ENCODE peak calls at places on chromosomes 16 and 17, in four cellular contexts. O is NB4, K is ELR, E is cardiac septum. B is an unnamed sample.

GRCh38 chr17:44794699-44795413 is 35.2 kb downstream of the GJC1 start:
- DNase-seq in O (peak; percentile 83), K (peak; percentile 100), E (peak; percentile 78), B (peak; percentile 61)

GRCh38 chr17:27613425-27613824 is 17.6 kb upstream of the LGALS9 start:
- DNase-seq in O (no peak), K (no peak), E (no peak), B (no peak)

GRCh38 chr16:66364117-66364958 is 2.2 kb upstream of the CDH5 start:
- DNase-seq in O (no peak), K (no peak), E (peak; percentile 83), B (peak; percentile 83)

GRCh38 chr17:21170829-21171228 is 43.1 kb downstream of the TMEM11 start:
- DNase-seq in O (no peak), K (no peak), E (no peak), B (peak; percentile 75)

GRCh38 chr16:88781140-88782077 is 3.6 kb downstream of the PIEZO1 start:
- DNase-seq in O (peak; percentile 84), K (peak; percentile 54), E (no peak), B (no peak)

GRCh38 chr16:75060708-75061107 is 55.9 kb downstream of the LDHD start:
- DNase-seq in O (peak; percentile 72), K (no peak), E (no peak), B (no peak)

GRCh38 chr17:6323626-6324356 is 111.1 kb downstream of the AIPL1 start:
- DNase-seq in O (no peak), K (peak; percentile 17), E (no peak), B (no peak)

GRCh38 chr17:330993-331701 is 21.5 kb downstream of the RPH3AL start:
- DNase-seq in O (no peak), K (no peak), E (peak; percentile 81), B (peak; percentile 87)

GRCh38 chr16:20906225-20906870 is 5.8 kb downstream of the LYRM1 start:
- DNase-seq in O (no peak), K (peak; percentile 78), E (no peak), B (no peak)

GRCh38 chr17:50661795-50662391 is 27.2 kb downstream of the ABCC3 start:
- DNase-seq in O (peak; percentile 64), K (peak; percentile 96), E (no peak), B (peak; percentile 81)

GRCh38 chr17:80793851-80794267 is 197.8 kb upstream of the CHMP6 start:
- DNase-seq in O (no peak), K (peak; percentile 25), E (no peak), B (peak; percentile 50)

GRCh38 chr17:83173997-83174858 is 94.8 kb downstream of the METRNL start:
- DNase-seq in O (peak; percentile 70), K (no peak), E (peak; percentile 59), B (peak; percentile 60)

GRCh38 chr17:16521070-16521727 is 29.2 kb upstream of the LRRC75A start:
- DNase-seq in O (peak; percentile 92), K (peak; percentile 89), E (peak; percentile 82), B (peak; percentile 91)

GRCh38 chr16:70691223-70692129 is 5.6 kb upstream of the MTSS2 start:
- DNase-seq in O (no peak), K (peak; percentile 60), E (no peak), B (peak; percentile 97)

GRCh38 chr17:41810659-41811548 is 845 bp downstream of the P3H4 start:
- DNase-seq in O (no peak), K (peak; percentile 30), E (no peak), B (peak; percentile 72)

GRCh38 chr16:74770826-74771526 is 3.6 kb downstream of the FA2H start:
- DNase-seq in O (no peak), K (no peak), E (no peak), B (no peak)

GRCh38 chr16:35314298-35314697 is 1854.9 kb downstream of the TP53TG3F start:
- DNase-seq in O (no peak), K (no peak), E (no peak), B (no peak)

GRCh38 chr17:32111141-32111771 is 31.0 kb upstream of the RHOT1 start:
- DNase-seq in O (peak; percentile 66), K (peak; percentile 60), E (no peak), B (peak; percentile 82)

GRCh38 chr17:59547131-59547915 is 18.1 kb upstream of the DHX40 start:
- DNase-seq in O (peak; percentile 70), K (no peak), E (no peak), B (no peak)

GRCh38 chr16:5001571-5001970 is 32.2 kb downstream of the NAGPA start:
- DNase-seq in O (peak; percentile 87), K (no peak), E (no peak), B (no peak)

GRCh38 chr16:21524068-21524751 is 75.2 kb upstream of the METTL9 start:
- DNase-seq in O (no peak), K (no peak), E (no peak), B (no peak)

GRCh38 chr16:8962393-8963009 is 1.2 kb downstream of the USP7 start:
- DNase-seq in O (peak; percentile 44), K (no peak), E (no peak), B (no peak)

GRCh38 chr16:252366-253337 is 18.0 kb downstream of the FAM234A start:
- DNase-seq in O (no peak), K (no peak), E (no peak), B (no peak)

GRCh38 chr16:84228321-84228838 is 11.4 kb downstream of the KCNG4 start:
- DNase-seq in O (peak; percentile 97), K (peak; percentile 96), E (peak; percentile 81), B (peak; percentile 83)

GRCh38 chr16:76946879-76947278 is 244.1 kb upstream of the MON1B start:
- DNase-seq in O (peak; percentile 70), K (peak; percentile 22), E (no peak), B (no peak)

GRCh38 chr16:22192261-22193133 is 13.6 kb upstream of the EEF2K start:
- DNase-seq in O (peak; percentile 90), K (peak; percentile 83), E (peak; percentile 86), B (peak; percentile 96)

GRCh38 chr16:28989363-28989762 is 4.5 kb downstream of the LAT start:
- DNase-seq in O (no peak), K (no peak), E (no peak), B (no peak)

GRCh38 chr17:40260528-40260927 is 27.2 kb upstream of the CDC6 start:
- DNase-seq in O (no peak), K (no peak), E (no peak), B (no peak)

GRCh38 chr17:75877752-75878173 is 618 bp downstream of the TRIM47 start:
- DNase-seq in O (peak; percentile 71), K (peak; percentile 88), E (no peak), B (peak; percentile 88)

GRCh38 chr17:70776446-70776845 is 607.1 kb downstream of the KCNJ2 start:
- DNase-seq in O (no peak), K (no peak), E (no peak), B (no peak)

GRCh38 chr16:5006348-5007193 is 27.2 kb downstream of the NAGPA start:
- DNase-seq in O (peak; percentile 32), K (no peak), E (no peak), B (no peak)

GRCh38 chr17:81993726-81994592 is 16.5 kb downstream of the ASPSCR1 start:
- DNase-seq in O (no peak), K (no peak), E (no peak), B (no peak)

GRCh38 chr17:65987988-65988387 is 203.9 kb downstream of the CEP112 start:
- DNase-seq in O (peak; percentile 41), K (peak; percentile 70), E (no peak), B (no peak)

GRCh38 chr17:38663125-38663751 is 11.5 kb downstream of the EPOP start:
- DNase-seq in O (peak; percentile 80), K (peak; percentile 77), E (no peak), B (peak; percentile 62)